ENCODE peak calls at places on chromosomes 13 and 19, in ten cellular contexts. W is neural crest cell; U is ovary; D is left lobe of liver; B is iris pigment epithelial cell; O is WTC11; M is NCI-H82; V is NCI-H1436; J is ELF-1; G is CD8-positive, alpha-beta T cell. S is an unnamed sample.

GRCh38 chr13:111066544-111066943 is 48.6 kb upstream of the ARHGEF7 start:
- DNase-seq in J (peak; percentile 22), B (no peak), W (no peak), O (no peak), M (no peak), V (no peak), G (no peak), D (no peak), U (peak; percentile 80), S (no peak)

GRCh38 chr13:39245688-39246087 is 207.4 kb downstream of the NHLRC3 start:
- DNase-seq in V (peak; percentile 53), B (no peak), M (no peak), G (no peak), U (no peak), D (no peak), J (no peak), O (no peak), W (no peak), S (no peak)

GRCh38 chr13:112513761-112514160 is 74.2 kb downstream of the TUBGCP3 start:
- DNase-seq in U (no peak), B (no peak), W (no peak), G (no peak), V (no peak), O (no peak), J (no peak), M (no peak), D (no peak), S (no peak)

GRCh38 chr19:52200044-52200443 is 10.2 kb downstream of the PPP2R1A start:
- DNase-seq in G (no peak), O (no peak), B (peak; percentile 87), W (no peak), V (no peak), M (no peak), U (no peak), D (no peak), J (no peak), S (no peak)

GRCh38 chr19:37695144-37695899 is 24.2 kb downstream of the ZNF607 start:
- DNase-seq in D (no peak), U (no peak), V (no peak), M (no peak), W (no peak), J (peak; percentile 47), G (no peak), B (no peak), O (no peak), S (no peak)

GRCh38 chr19:13507053-13507611 is 853 bp upstream of the CACNA1A start:
- DNase-seq in M (no peak), J (peak; percentile 13), D (no peak), U (no peak), B (no peak), O (peak; percentile 32), V (no peak), W (no peak), G (no peak), S (no peak)

GRCh38 chr19:45442927-45443461 is 19.3 kb upstream of the ERCC1 start:
- DNase-seq in G (no peak), W (peak; percentile 24), D (peak; percentile 62), J (peak; percentile 68), O (peak; percentile 38), U (no peak), V (no peak), M (peak; percentile 82), B (no peak), S (peak; percentile 42)

GRCh38 chr13:97567510-97568243 is 133.7 kb downstream of the RAP2A start:
- DNase-seq in M (no peak), J (peak; percentile 81), W (no peak), U (no peak), O (no peak), G (no peak), D (no peak), B (peak; percentile 35), V (no peak), S (no peak)

GRCh38 chr13:112170823-112171569 is 104.0 kb downstream of the SOX1 start:
- DNase-seq in O (no peak), J (no peak), U (no peak), W (no peak), V (no peak), B (no peak), G (no peak), M (no peak), D (no peak), S (no peak)

GRCh38 chr13:114282143-114282685 is 813 bp downstream of the UPF3A start:
- DNase-seq in U (peak; percentile 43), V (no peak), G (no peak), W (peak; percentile 27), O (peak; percentile 55), J (peak; percentile 86), B (peak; percentile 75), D (peak; percentile 51), M (peak; percentile 84), S (no peak)

GRCh38 chr19:16117594-16118033 is 5.9 kb downstream of the RAB8A start:
- DNase-seq in D (no peak), B (no peak), V (no peak), G (no peak), M (no peak), O (peak; percentile 30), W (no peak), J (no peak), U (no peak), S (no peak)

GRCh38 chr13:77563110-77563509 is 27.6 kb downstream of the SCEL start:
- DNase-seq in W (no peak), B (peak; percentile 51), D (no peak), J (no peak), O (no peak), G (no peak), M (no peak), U (no peak), V (no peak), S (no peak)

GRCh38 chr13:44819245-44819644 is 170.0 kb downstream of the NUFIP1 start:
- DNase-seq in O (no peak), D (no peak), J (no peak), M (no peak), B (peak; percentile 96), W (no peak), U (no peak), V (no peak), G (no peak), S (no peak)

GRCh38 chr19:43570174-43570791 is 5.0 kb downstream of the XRCC1 start:
- DNase-seq in D (no peak), M (peak; percentile 21), G (no peak), J (no peak), B (no peak), V (peak; percentile 6), O (no peak), W (no peak), U (no peak), S (no peak)

GRCh38 chr13:96460571-96460970 is 370.7 kb downstream of the HS6ST3 start:
- DNase-seq in O (no peak), M (peak; percentile 57), W (no peak), U (no peak), J (no peak), V (peak; percentile 52), D (no peak), G (no peak), B (peak; percentile 1), S (no peak)

GRCh38 chr13:102440259-102440936 is 38.5 kb upstream of the FGF14 start:
- DNase-seq in D (peak; percentile 60), G (no peak), M (no peak), J (no peak), W (no peak), O (no peak), V (no peak), U (no peak), B (no peak), S (no peak)

GRCh38 chr19:43814663-43815352 is 12.3 kb upstream of the ZNF283 start:
- DNase-seq in J (no peak), U (no peak), O (no peak), B (no peak), M (no peak), D (no peak), W (no peak), V (no peak), G (no peak), S (no peak)

GRCh38 chr19:11446652-11447301 is 11.3 kb downstream of the PRKCSH start:
- DNase-seq in G (peak; percentile 30), M (peak; percentile 60), V (no peak), O (peak; percentile 88), D (peak; percentile 54), U (peak; percentile 66), W (peak; percentile 73), B (no peak), J (peak; percentile 68), S (peak; percentile 31)

GRCh38 chr13:46170687-46171086 is 11.3 kb downstream of the LCP1 start:
- DNase-seq in U (no peak), J (peak; percentile 7), M (no peak), O (no peak), B (no peak), D (no peak), G (no peak), V (no peak), W (peak; percentile 22), S (peak; percentile 59)

GRCh38 chr13:24085662-24086061 is 74.9 kb upstream of the SPATA13 start:
- DNase-seq in V (no peak), M (no peak), G (no peak), B (no peak), O (no peak), J (no peak), U (no peak), W (no peak), D (no peak), S (no peak)

GRCh38 chr19:29528350-29528945 is 2.7 kb downstream of the VSTM2B start:
- DNase-seq in J (peak; percentile 96), M (peak; percentile 88), U (peak; percentile 28), O (peak; percentile 86), G (peak; percentile 26), D (no peak), B (peak; percentile 74), W (peak; percentile 76), V (peak; percentile 73), S (no peak)

GRCh38 chr19:14073232-14073924 is 792 bp downstream of the MISP3 start:
- DNase-seq in J (peak; percentile 57), O (peak; percentile 71), D (peak; percentile 81), U (peak; percentile 71), B (peak; percentile 89), V (peak; percentile 70), W (peak; percentile 73), G (peak; percentile 67), M (peak; percentile 86), S (peak; percentile 79)

GRCh38 chr13:33303885-33304284 is 18.3 kb upstream of the STARD13 start:
- DNase-seq in U (no peak), W (no peak), D (no peak), J (no peak), O (no peak), V (no peak), B (peak; percentile 89), G (no peak), M (no peak), S (no peak)

GRCh38 chr19:28341810-28342350 is 871.1 kb downstream of the UQCRFS1 start:
- DNase-seq in G (no peak), V (no peak), W (no peak), J (no peak), M (no peak), D (no peak), B (no peak), U (no peak), O (no peak), S (no peak)

GRCh38 chr13:110445183-110445582 is 116.3 kb downstream of the RAB20 start:
- DNase-seq in V (no peak), J (no peak), G (no peak), B (peak; percentile 84), W (no peak), U (no peak), O (no peak), D (no peak), M (no peak), S (no peak)

GRCh38 chr19:4431808-4432674 is 25.6 kb downstream of the UBXN6 start:
- DNase-seq in D (no peak), B (no peak), U (no peak), W (no peak), V (no peak), O (no peak), J (no peak), G (no peak), M (no peak), S (no peak)

GRCh38 chr13:80704369-80704768 is 363.4 kb upstream of the SPRY2 start:
- DNase-seq in U (no peak), D (no peak), G (no peak), V (no peak), W (no peak), B (no peak), O (no peak), M (no peak), J (no peak), S (no peak)

GRCh38 chr19:6577410-6578125 is 13.4 kb downstream of the CD70 start:
- DNase-seq in W (no peak), U (no peak), B (no peak), G (no peak), D (no peak), O (no peak), M (no peak), J (no peak), V (no peak), S (no peak)

S was measured in central memory CD4-positive, alpha-beta T cell.